ENCODE peak calls at places on chromosomes 16 and 17, in ten cellular contexts. B is left ventricle myocardium inferior; P is retina; K is NCI-H1417; N is NCI-H1436; O is GM12891; W is HFFc6; L is PC-3; R is effector CD4-positive, alpha-beta T cell; J is HuH-7. D is an unnamed sample.

GRCh38 chr17:36089888-36090836 is at the start of gene CCL3:
- DNase-seq in O (peak; percentile 21), W (no peak), L (peak; percentile 2), R (no peak), K (no peak), B (no peak), J (no peak), N (no peak), P (no peak), D (peak; percentile 78)

GRCh38 chr17:3447625-3448024 is 14.0 kb upstream of the OR1E2 start:
- DNase-seq in L (peak; percentile 17), J (no peak), O (no peak), K (no peak), B (no peak), N (no peak), R (no peak), P (no peak), W (no peak), D (no peak)

GRCh38 chr17:7329360-7330098 is 394 bp upstream of the NEURL4 start:
- DNase-seq in L (peak; percentile 95), W (peak; percentile 99), J (peak; percentile 97), B (peak; percentile 99), P (peak; percentile 99), R (peak; percentile 95), O (peak; percentile 99), N (peak; percentile 97), K (peak; percentile 95), D (peak; percentile 99)

GRCh38 chr17:37725601-37726146 is 19.2 kb downstream of the HNF1B start:
- DNase-seq in B (no peak), J (peak; percentile 50), P (no peak), K (no peak), W (no peak), R (no peak), N (no peak), L (no peak), O (no peak), D (no peak)

GRCh38 chr16:79639576-79640311 is 39.2 kb upstream of the MAF start:
- DNase-seq in B (no peak), O (no peak), P (no peak), N (no peak), L (peak; percentile 33), R (no peak), J (no peak), K (no peak), W (no peak), D (no peak)

GRCh38 chr16:87855852-87856715 is 13.2 kb downstream of the SLC7A5 start:
- DNase-seq in N (no peak), W (no peak), K (peak; percentile 22), J (no peak), R (no peak), O (no peak), P (peak; percentile 43), B (peak; percentile 60), L (peak; percentile 80), D (peak; percentile 95)

GRCh38 chr17:1006054-1006453 is 9.1 kb downstream of the TIMM22 start:
- DNase-seq in L (no peak), O (no peak), P (no peak), J (no peak), K (no peak), B (no peak), W (no peak), N (no peak), R (no peak), D (peak; percentile 79)

GRCh38 chr16:48126801-48127644 is 28.8 kb downstream of the ABCC12 start:
- DNase-seq in J (no peak), L (peak; percentile 92), N (peak; percentile 86), P (no peak), B (no peak), W (peak; percentile 98), K (no peak), O (no peak), R (no peak), D (no peak)

GRCh38 chr17:47423406-47424295 is 99.9 kb downstream of the EFCAB13 start:
- DNase-seq in K (no peak), J (peak; percentile 60), B (peak; percentile 12), L (peak; percentile 48), R (no peak), P (peak; percentile 67), W (no peak), N (no peak), O (peak; percentile 18), D (peak; percentile 75)

GRCh38 chr17:49433000-49433694 is 18.5 kb upstream of the PHB1 start:
- DNase-seq in R (no peak), B (no peak), L (no peak), O (no peak), P (no peak), K (no peak), J (no peak), W (no peak), N (no peak), D (no peak)

GRCh38 chr16:31273676-31274075 is 13.9 kb downstream of the ITGAM start:
- DNase-seq in N (no peak), O (no peak), W (no peak), J (no peak), K (no peak), L (no peak), R (no peak), B (no peak), P (no peak), D (peak; percentile 23)

GRCh38 chr16:29710227-29711219 is 31.5 kb downstream of the QPRT start:
- DNase-seq in L (peak; percentile 68), K (peak; percentile 3), P (peak; percentile 61), J (peak; percentile 53), O (no peak), B (no peak), N (peak; percentile 38), R (peak; percentile 35), W (peak; percentile 73), D (peak; percentile 47)

GRCh38 chr17:82943339-82943738 is 103.5 kb upstream of the ZNF750 start:
- DNase-seq in R (no peak), B (peak; percentile 7), L (no peak), O (no peak), P (no peak), W (no peak), J (no peak), K (no peak), N (no peak), D (peak; percentile 20)

GRCh38 chr16:76292218-76292617 is 15.0 kb downstream of the CNTNAP4 start:
- DNase-seq in R (no peak), O (no peak), P (peak; percentile 34), B (no peak), J (no peak), W (no peak), N (no peak), L (no peak), K (no peak), D (no peak)

GRCh38 chr16:54135361-54136275 is 151.0 kb downstream of the IRX3 start:
- DNase-seq in B (no peak), R (no peak), K (no peak), O (no peak), N (no peak), J (no peak), W (peak; percentile 85), L (peak; percentile 15), P (no peak), D (no peak)

D was measured in spleen.